ENCODE peak calls at places on chromosomes 1 and 21, in seven cellular contexts. V is PC-9, N is GM23338, T is neural progenitor cell, C is GM23248, B is MM.1S, I is SK-N-SH. H is an unnamed sample. For H3F3A and H4K20me1, the result is how much of the 10 kb centered on the place peaks cover.

GRCh38 chr1:83725735-83726360 is 273.1 kb downstream of the TTLL7 start:
- DNase-seq in V (no peak), N (peak), T (peak), C (no peak), B (no peak), I (no peak), H (no peak)

GRCh38 chr1:234149217-234149616 is 224.0 kb upstream of the COA6 start:
- DNase-seq in V (no peak), N (no peak), T (no peak), C (peak), B (no peak), I (no peak), H (peak)

GRCh38 chr1:216566809-216567208 is 143.6 kb upstream of the USH2A start:
- DNase-seq in V (no peak), N (peak), T (no peak), C (peak), B (peak), I (no peak), H (peak)

GRCh38 chr1:231575472-231575871 is 47.0 kb downstream of the TSNAX start:
- DNase-seq in V (no peak), N (no peak), T (no peak), C (no peak), B (no peak), I (no peak), H (no peak)

GRCh38 chr1:19758227-19758830 is 41.4 kb downstream of the TMCO4 start:
- DNase-seq in V (peak), N (no peak), T (peak), C (peak), B (peak), I (no peak), H (peak)

GRCh38 chr1:8598783-8599182 is 218.7 kb downstream of the RERE start:
- DNase-seq in V (no peak), N (no peak), T (peak), C (peak), B (no peak), I (peak), H (no peak)

GRCh38 chr1:32763221-32763620 is 53.9 kb downstream of the YARS1 start:
- DNase-seq in V (no peak), N (no peak), T (no peak), C (no peak), B (no peak), I (no peak), H (no peak)

GRCh38 chr21:39265603-39266002 is 47.8 kb downstream of the BRWD1 start:
- DNase-seq in V (no peak), N (no peak), T (no peak), C (no peak), B (no peak), I (no peak), H (no peak)

GRCh38 chr1:28737245-28738137 is 751 bp downstream of the YTHDF2 start:
- DNase-seq in V (peak), N (peak), T (peak), C (peak), B (peak), I (peak), H (peak)

GRCh38 chr1:172680733-172681275 is 21.9 kb downstream of the FASLG start:
- DNase-seq in V (no peak), N (peak), T (peak), C (no peak), B (no peak), I (no peak), H (no peak)

GRCh38 chr1:151508721-151509292 is 2.4 kb upstream of the CGN start:
- DNase-seq in V (peak), N (no peak), T (no peak), C (no peak), B (no peak), I (no peak), H (peak)

GRCh38 chr1:229127301-229127700 is 143.6 kb upstream of the RAB4A start:
- DNase-seq in V (no peak), N (no peak), T (no peak), C (no peak), B (peak), I (no peak), H (no peak)

GRCh38 chr1:3907031-3907534 is 7.0 kb upstream of the C1orf174 start:
- DNase-seq in V (no peak), N (peak), T (peak), C (no peak), B (no peak), I (peak), H (peak)

GRCh38 chr1:77961392-77961791 is 17.5 kb downstream of the FUBP1 start:
- DNase-seq in V (no peak), N (no peak), T (no peak), C (no peak), B (no peak), I (no peak), H (no peak)

GRCh38 chr21:31524140-31524539 is 135.4 kb upstream of the SOD1 start:
- DNase-seq in V (no peak), N (peak), T (peak), C (no peak), B (no peak), I (no peak), H (no peak)

GRCh38 chr1:208135354-208135753 is 108.8 kb downstream of the PLXNA2 start:
- DNase-seq in V (no peak), N (no peak), T (no peak), C (peak), B (no peak), I (no peak), H (no peak)

GRCh38 chr1:2322065-2322571 is 69.2 kb downstream of the MORN1 start:
- DNase-seq in V (peak), N (peak), T (peak), C (peak), B (no peak), I (no peak), H (no peak)

GRCh38 chr21:42471716-42472330 is 24.2 kb downstream of the RSPH1 start:
- DNase-seq in V (no peak), N (no peak), T (no peak), C (no peak), B (no peak), I (no peak), H (no peak)

GRCh38 chr1:91870322-91870721 is 15.6 kb downstream of the TGFBR3 start:
- DNase-seq in V (no peak), N (no peak), T (no peak), C (no peak), B (no peak), I (no peak), H (no peak)
- H3K4me3 ChIP-seq in V (no peak), N (no peak), T (no peak), C (no peak), B (no peak), I (no peak), H (no peak)

DNA sequence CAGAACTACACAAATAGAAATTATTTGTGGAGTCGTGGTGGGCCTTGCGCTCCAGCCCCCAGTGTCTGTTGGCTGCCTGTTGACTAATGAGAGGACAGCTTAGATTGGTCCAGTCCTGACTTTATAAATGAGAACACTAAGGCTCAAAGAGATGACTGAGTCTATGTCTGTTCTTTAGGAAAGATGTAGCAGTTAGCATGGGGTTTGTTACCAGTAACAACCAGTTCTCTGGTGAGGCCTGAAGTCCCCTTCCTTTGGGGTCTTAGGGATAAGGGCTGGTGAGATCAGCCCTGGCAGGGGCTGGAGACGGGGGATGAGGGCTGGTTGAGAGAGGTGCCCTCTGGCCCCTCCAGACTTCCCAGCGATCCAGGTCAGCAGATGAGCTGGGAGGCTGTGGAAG is 9.1 kb downstream of the TOR3A start:
- DNase-seq in V (no peak), N (no peak), T (no peak), C (no peak), B (no peak), I (no peak), H (no peak)
- H3F3A ChIP-seq in V (under half), N (under half), T (under half), C (half or more), B (under half), I (under half), H (under half)

GRCh38 chr21:34935452-34935851 is 113.7 kb downstream of the RUNX1 start:
- DNase-seq in V (no peak), N (no peak), T (no peak), C (peak), B (no peak), I (no peak), H (no peak)

GRCh38 chr21:34936299-34936698 is 112.8 kb downstream of the RUNX1 start:
- DNase-seq in V (no peak), N (no peak), T (no peak), C (no peak), B (no peak), I (no peak), H (no peak)

GRCh38 chr21:34933609-34934345 is 115.3 kb downstream of the RUNX1 start:
- DNase-seq in V (no peak), N (no peak), T (no peak), C (no peak), B (peak), I (no peak), H (no peak)

GRCh38 chr21:34935868-34936267 is 113.2 kb downstream of the RUNX1 start:
- DNase-seq in V (no peak), N (no peak), T (no peak), C (no peak), B (no peak), I (no peak), H (peak)

GRCh38 chr21:34934350-34934749 is 114.8 kb downstream of the RUNX1 start:
- DNase-seq in V (no peak), N (no peak), T (no peak), C (no peak), B (no peak), I (no peak), H (no peak)
- H4K20me1 ChIP-seq in V (under half), N (under half), T (under half), C (under half), B (under half), I (under half), H (under half)

GRCh38 chr1:155974208-155975165 is 3.9 kb downstream of the ARHGEF2 start:
- DNase-seq in V (no peak), N (no peak), T (no peak), C (no peak), B (no peak), I (no peak), H (no peak)
- H3K4me3 ChIP-seq in V (peak), N (peak), T (peak), C (peak), B (peak), I (no peak), H (peak)

H was measured in PC-3.